ENCODE peak calls at places on chromosome 4, in four cellular contexts. One of them, this sample, is unnamed. For H3K4me1, the result is how much of the 10 kb centered on the place peaks cover.

GRCh38 chr4:108492816-108493595 is 127.4 kb upstream of the RPL34 start:
- DNase-seq in H1: peak
- DNase-seq in IMR-90: peak
- DNase-seq in H9: peak
- DNase-seq in this sample: no peak

GRCh38 chr4:80221161-80221560 is 23.9 kb downstream of the PRDM8 start:
- DNase-seq in H9: no peak
- DNase-seq in IMR-90: peak
- DNase-seq in H1: no peak
- DNase-seq in this sample: no peak

GRCh38 chr4:162163892-162164759 is at the start of gene FSTL5:
- DNase-seq in IMR-90: peak
- DNase-seq in H1: peak
- DNase-seq in H9: peak
- DNase-seq in this sample: peak

GRCh38 chr4:82380344-82380743 is 6.6 kb upstream of the HNRNPD start:
- DNase-seq in IMR-90: no peak
- DNase-seq in H1: no peak
- DNase-seq in H9: no peak
- DNase-seq in this sample: no peak

GRCh38 chr4:108622022-108622421 is 1.6 kb downstream of the RPL34 start:
- DNase-seq in IMR-90: no peak
- DNase-seq in H9: no peak
- DNase-seq in H1: no peak
- DNase-seq in this sample: no peak

GRCh38 chr4:163395055-163395454 is 51.4 kb downstream of the NPY5R start:
- DNase-seq in H1: no peak
- DNase-seq in H9: no peak
- DNase-seq in IMR-90: peak
- DNase-seq in this sample: peak

GRCh38 chr4:47274931-47275330 is 188.6 kb downstream of the COMMD8 start:
- DNase-seq in H9: no peak
- DNase-seq in H1: no peak
- DNase-seq in IMR-90: peak
- DNase-seq in this sample: no peak

GRCh38 chr4:135724426-135724825 is 1522.8 kb upstream of the PABPC4L start:
- DNase-seq in H1: no peak
- DNase-seq in IMR-90: no peak
- DNase-seq in H9: no peak
- DNase-seq in this sample: no peak

GRCh38 chr4:20305976-20306375 is 54.3 kb downstream of the SLIT2 start:
- DNase-seq in IMR-90: peak
- DNase-seq in H1: no peak
- DNase-seq in H9: no peak
- DNase-seq in this sample: no peak

GRCh38 chr4:93169966-93170365 is 658.6 kb upstream of the ATOH1 start:
- DNase-seq in IMR-90: no peak
- DNase-seq in H9: no peak
- DNase-seq in H1: no peak
- DNase-seq in this sample: no peak

GRCh38 chr4:168609369-168609768 is 112.5 kb downstream of the PALLD start:
- DNase-seq in H1: no peak
- DNase-seq in H9: no peak
- DNase-seq in IMR-90: no peak
- DNase-seq in this sample: peak

GRCh38 chr4:183955666-183956065 is 50.6 kb downstream of the STOX2 start:
- DNase-seq in H1: no peak
- DNase-seq in H9: no peak
- DNase-seq in IMR-90: no peak
- DNase-seq in this sample: no peak

GRCh38 chr4:166198921-166199320 is 325.9 kb downstream of the TLL1 start:
- DNase-seq in IMR-90: no peak
- DNase-seq in H9: no peak
- DNase-seq in H1: no peak
- DNase-seq in this sample: peak

GRCh38 chr4:141652161-141652778 is 15.9 kb downstream of the IL15 start:
- DNase-seq in H1: no peak
- DNase-seq in H9: no peak
- DNase-seq in IMR-90: peak
- DNase-seq in this sample: no peak

GRCh38 chr4:32136081-32136787 is 1416.1 kb downstream of the PCDH7 start:
- DNase-seq in H1: no peak
- DNase-seq in IMR-90: no peak
- DNase-seq in H9: no peak
- DNase-seq in this sample: peak

GRCh38 chr4:149595500-149595899 is 220.1 kb downstream of the IQCM start:
- DNase-seq in IMR-90: no peak
- DNase-seq in H1: no peak
- DNase-seq in H9: no peak
- DNase-seq in this sample: no peak

GRCh38 chr4:6046526-6047129 is 28.4 kb upstream of the C4orf50 start:
- DNase-seq in H1: no peak
- DNase-seq in IMR-90: no peak
- DNase-seq in H9: no peak
- DNase-seq in this sample: no peak

GRCh38 chr4:6349896-6350295 is 80.2 kb downstream of the WFS1 start:
- DNase-seq in H9: no peak
- DNase-seq in IMR-90: peak
- DNase-seq in H1: no peak
- DNase-seq in this sample: no peak

GRCh38 chr4:184787766-184788503 is 37.8 kb downstream of the ACSL1 start:
- DNase-seq in H9: no peak
- DNase-seq in IMR-90: no peak
- DNase-seq in H1: no peak
- DNase-seq in this sample: no peak

GRCh38 chr4:8015512-8015911 is 75.9 kb upstream of the AFAP1 start:
- DNase-seq in IMR-90: peak
- DNase-seq in H1: no peak
- DNase-seq in H9: no peak
- DNase-seq in this sample: no peak

GRCh38 chr4:113943863-113944262 is 35.6 kb downstream of the ARSJ start:
- DNase-seq in H1: no peak
- DNase-seq in H9: no peak
- DNase-seq in IMR-90: peak
- DNase-seq in this sample: no peak

GRCh38 chr4:33316033-33316432 is 2595.9 kb downstream of the PCDH7 start:
- DNase-seq in H9: no peak
- DNase-seq in H1: no peak
- DNase-seq in IMR-90: no peak
- DNase-seq in this sample: no peak

GRCh38 chr4:15455290-15455689 is 14.4 kb upstream of the CC2D2A start:
- DNase-seq in IMR-90: peak
- DNase-seq in H1: no peak
- DNase-seq in H9: no peak
- DNase-seq in this sample: peak

GRCh38 chr4:32775049-32775448 is 2054.9 kb downstream of the PCDH7 start:
- DNase-seq in H1: no peak
- DNase-seq in H9: peak
- DNase-seq in IMR-90: no peak
- DNase-seq in this sample: peak

GRCh38 chr4:99378876-99379275 is 26.3 kb upstream of the ADH1C start:
- DNase-seq in H9: no peak
- DNase-seq in H1: no peak
- DNase-seq in IMR-90: no peak
- DNase-seq in this sample: peak

GRCh38 chr4:16897991-16898827 is at the start of gene LDB2:
- DNase-seq in IMR-90: peak
- DNase-seq in H1: peak
- DNase-seq in H9: peak
- DNase-seq in this sample: no peak

GRCh38 chr4:97153042-97153441 is 990.2 kb downstream of the STPG2 start:
- DNase-seq in IMR-90: no peak
- DNase-seq in H9: no peak
- DNase-seq in H1: no peak
- DNase-seq in this sample: no peak

GRCh38 chr4:67658302-67658701 is 42.7 kb downstream of the UBA6 start:
- DNase-seq in H9: no peak
- DNase-seq in IMR-90: no peak
- DNase-seq in H1: no peak
- DNase-seq in this sample: no peak

GRCh38 chr4:83356899-83357661 is 22.4 kb upstream of the HPSE start:
- DNase-seq in IMR-90: peak
- DNase-seq in H1: no peak
- DNase-seq in H9: no peak
- DNase-seq in this sample: peak

GRCh38 chr4:163251204-163251603 is 81.2 kb downstream of the NPY1R start:
- DNase-seq in H9: peak
- DNase-seq in H1: no peak
- DNase-seq in IMR-90: no peak
- DNase-seq in this sample: no peak

GRCh38 chr4:28879178-28879577 is 1841.0 kb upstream of the PCDH7 start:
- DNase-seq in H1: no peak
- DNase-seq in IMR-90: peak
- DNase-seq in H9: no peak
- DNase-seq in this sample: no peak

GRCh38 chr4:140884431-140885058 is 128.4 kb upstream of the TBC1D9 start:
- DNase-seq in H9: peak
- DNase-seq in IMR-90: peak
- DNase-seq in H1: peak
- DNase-seq in this sample: peak

GRCh38 chr4:138766332-138766731 is 249.2 kb upstream of the NOCT start:
- DNase-seq in IMR-90: no peak
- DNase-seq in H1: no peak
- DNase-seq in H9: no peak
- DNase-seq in this sample: no peak

GRCh38 chr4:6516281-6516680 is 43.9 kb upstream of the PPP2R2C start:
- DNase-seq in IMR-90: no peak
- DNase-seq in H1: no peak
- DNase-seq in H9: no peak
- DNase-seq in this sample: no peak

GRCh38 chr4:173477016-173477415 is 53.0 kb downstream of the HAND2 start:
- DNase-seq in H1: no peak
- DNase-seq in H9: no peak
- DNase-seq in IMR-90: no peak
- DNase-seq in this sample: no peak

GRCh38 chr4:38488891-38489861 is 174.8 kb upstream of the KLF3 start:
- DNase-seq in H1: no peak
- DNase-seq in IMR-90: no peak
- DNase-seq in H9: peak
- DNase-seq in this sample: peak
- H4K8ac ChIP-seq in H1: peak
- H4K8ac ChIP-seq in IMR-90: no peak
- H4K8ac ChIP-seq in H9: no peak
- H4K8ac ChIP-seq in this sample: no peak

DNA sequence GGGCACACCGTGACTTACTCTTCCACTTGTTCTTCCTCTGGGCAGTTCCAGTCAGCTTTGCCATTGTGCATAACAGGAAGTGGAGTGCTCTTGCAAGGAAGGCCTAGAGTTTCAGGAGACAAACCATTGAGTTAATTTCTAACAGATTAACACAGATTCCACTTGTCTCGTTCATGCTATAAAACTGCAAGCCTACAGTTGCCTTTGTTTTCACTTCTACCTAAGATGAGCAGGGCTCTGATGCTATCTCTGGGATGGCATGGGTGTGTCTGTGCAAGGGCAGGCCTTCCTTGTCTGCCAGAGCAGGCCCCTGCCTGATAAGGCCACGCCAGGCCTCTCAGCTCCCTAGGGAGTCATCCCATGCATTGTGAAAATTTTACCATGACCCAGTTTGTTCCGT is 67.7 kb upstream of the PGRMC2 start:
- DNase-seq in H1: no peak
- DNase-seq in H9: no peak
- DNase-seq in IMR-90: no peak
- DNase-seq in this sample: peak
- H3K4me1 ChIP-seq in H1: under half
- H3K4me1 ChIP-seq in H9: under half
- H3K4me1 ChIP-seq in IMR-90: under half
- H3K4me1 ChIP-seq in this sample: under half

DNA sequence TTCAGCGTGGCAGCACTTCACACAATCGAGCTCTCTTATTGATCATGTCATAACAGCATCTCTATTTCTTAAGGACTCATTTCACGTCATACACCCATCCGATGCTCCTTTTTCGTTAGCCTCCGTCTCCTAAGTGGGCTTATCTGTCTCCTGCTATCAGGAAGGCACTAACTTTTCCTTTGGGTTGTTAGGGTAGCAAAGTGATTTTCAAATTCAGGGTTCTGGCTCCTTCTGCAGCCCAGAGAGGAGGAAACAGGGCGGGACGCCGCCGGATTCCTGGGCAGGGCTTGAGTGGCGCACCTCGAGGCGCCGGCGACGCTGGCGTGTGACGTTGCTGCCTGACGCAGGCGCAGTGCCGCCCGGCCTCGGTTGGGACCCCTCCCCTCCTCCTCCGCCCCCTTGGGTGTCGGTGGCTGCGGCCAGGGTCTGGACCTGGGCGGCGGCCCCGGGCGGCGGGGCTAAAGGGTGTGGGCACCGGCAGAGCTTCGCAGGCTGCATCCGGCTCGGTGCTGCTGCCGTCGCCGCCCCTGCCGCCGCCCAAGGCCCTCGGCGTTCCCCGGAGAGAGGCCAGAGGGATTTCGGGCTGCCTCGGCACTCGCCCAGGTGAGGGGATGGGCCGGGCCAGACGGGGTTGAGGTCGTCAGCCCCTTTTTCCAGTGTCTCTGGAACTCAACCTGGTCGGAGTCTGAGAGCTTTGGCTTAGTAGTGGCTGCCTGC is at the start of gene BLTP1:
- DNase-seq in IMR-90: peak
- DNase-seq in H9: peak
- DNase-seq in H1: peak
- DNase-seq in this sample: peak
- H4K8ac ChIP-seq in IMR-90: peak
- H4K8ac ChIP-seq in H9: no peak
- H4K8ac ChIP-seq in H1: peak
- H4K8ac ChIP-seq in this sample: peak

GRCh38 chr4:26055855-26056254 is 141.8 kb downstream of the SMIM20 start:
- DNase-seq in H9: no peak
- DNase-seq in H1: no peak
- DNase-seq in IMR-90: no peak
- DNase-seq in this sample: no peak

GRCh38 chr4:26059391-26060154 is 145.6 kb downstream of the SMIM20 start:
- DNase-seq in H1: no peak
- DNase-seq in H9: no peak
- DNase-seq in IMR-90: no peak
- DNase-seq in this sample: no peak

GRCh38 chr4:26058537-26058936 is 144.5 kb downstream of the SMIM20 start:
- DNase-seq in H1: no peak
- DNase-seq in IMR-90: no peak
- DNase-seq in H9: no peak
- DNase-seq in this sample: peak

GRCh38 chr4:26052663-26053534 is 138.9 kb downstream of the SMIM20 start:
- DNase-seq in IMR-90: no peak
- DNase-seq in H9: no peak
- DNase-seq in H1: no peak
- DNase-seq in this sample: no peak

DNA sequence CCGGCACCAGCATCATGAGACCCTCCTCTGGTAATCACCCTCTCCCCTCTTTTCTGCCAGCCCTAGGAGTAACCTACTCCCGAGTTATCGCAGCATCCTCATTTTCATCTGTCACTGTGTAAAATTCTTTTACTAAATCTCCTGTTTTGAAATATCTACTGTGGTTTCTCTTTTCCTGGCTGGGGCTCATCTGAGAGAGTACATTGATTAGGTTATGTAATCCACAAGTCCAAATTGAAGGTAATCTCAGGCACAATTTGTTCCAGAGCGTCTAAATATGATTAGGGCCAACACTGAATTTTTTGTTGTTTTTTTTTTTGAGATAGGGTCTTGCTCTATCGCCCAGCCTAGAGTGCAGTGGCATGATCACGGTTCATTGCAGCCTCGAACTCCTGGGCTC is 142.4 kb downstream of the SMIM20 start:
- DNase-seq in H1: no peak
- DNase-seq in IMR-90: no peak
- DNase-seq in H9: no peak
- DNase-seq in this sample: no peak
- H3K4me1 ChIP-seq in H1: under half
- H3K4me1 ChIP-seq in IMR-90: under half
- H3K4me1 ChIP-seq in H9: under half
- H3K4me1 ChIP-seq in this sample: under half